ENCODE peak calls at places on chromosomes 16 and 17, in nine cellular contexts. One of them, this sample, is unnamed.

GRCh38 chr16:71762186-71762585 is 37.7 kb upstream of the PHLPP2 start:
- DNase-seq in ovary: no peak
- DNase-seq in neural crest cell: no peak
- DNase-seq in HFF-Myc: peak; percentile 9
- DNase-seq in amniotic stem cell: no peak
- DNase-seq in HT-29: no peak
- DNase-seq in caudate nucleus: no peak
- DNase-seq in NCI-H146: no peak
- DNase-seq in H9: no peak
- DNase-seq in this sample: no peak

GRCh38 chr17:80705988-80706387 is 161.3 kb downstream of the RPTOR start:
- DNase-seq in H9: no peak
- DNase-seq in HT-29: no peak
- DNase-seq in caudate nucleus: no peak
- DNase-seq in neural crest cell: no peak
- DNase-seq in amniotic stem cell: no peak
- DNase-seq in NCI-H146: no peak
- DNase-seq in ovary: no peak
- DNase-seq in HFF-Myc: no peak
- DNase-seq in this sample: no peak

GRCh38 chr16:15961060-15961511 is 11.7 kb downstream of the ABCC1 start:
- DNase-seq in ovary: no peak
- DNase-seq in NCI-H146: no peak
- DNase-seq in neural crest cell: no peak
- DNase-seq in caudate nucleus: no peak
- DNase-seq in HFF-Myc: no peak
- DNase-seq in H9: no peak
- DNase-seq in amniotic stem cell: no peak
- DNase-seq in HT-29: no peak
- DNase-seq in this sample: no peak

GRCh38 chr16:25014500-25015147 is 545 bp downstream of the ARHGAP17 start:
- DNase-seq in neural crest cell: peak; percentile 47
- DNase-seq in NCI-H146: peak; percentile 76
- DNase-seq in H9: peak; percentile 51
- DNase-seq in HFF-Myc: no peak
- DNase-seq in HT-29: peak; percentile 57
- DNase-seq in caudate nucleus: peak; percentile 51
- DNase-seq in amniotic stem cell: no peak
- DNase-seq in ovary: peak; percentile 65
- DNase-seq in this sample: peak; percentile 62

GRCh38 chr17:43952724-43953666 is 745 bp downstream of the PYY start:
- DNase-seq in HFF-Myc: no peak
- DNase-seq in amniotic stem cell: no peak
- DNase-seq in HT-29: no peak
- DNase-seq in neural crest cell: peak; percentile 30
- DNase-seq in H9: peak; percentile 98
- DNase-seq in ovary: no peak
- DNase-seq in caudate nucleus: no peak
- DNase-seq in NCI-H146: peak; percentile 35
- DNase-seq in this sample: peak; percentile 39

GRCh38 chr16:84842516-84843148 is 22.8 kb downstream of the CRISPLD2 start:
- DNase-seq in HT-29: no peak
- DNase-seq in NCI-H146: peak; percentile 47
- DNase-seq in HFF-Myc: no peak
- DNase-seq in neural crest cell: no peak
- DNase-seq in amniotic stem cell: no peak
- DNase-seq in ovary: no peak
- DNase-seq in caudate nucleus: no peak
- DNase-seq in H9: no peak
- DNase-seq in this sample: no peak

GRCh38 chr16:85996843-85997242 is 97.9 kb downstream of the IRF8 start:
- DNase-seq in H9: no peak
- DNase-seq in caudate nucleus: no peak
- DNase-seq in ovary: no peak
- DNase-seq in amniotic stem cell: no peak
- DNase-seq in HT-29: no peak
- DNase-seq in HFF-Myc: no peak
- DNase-seq in NCI-H146: no peak
- DNase-seq in neural crest cell: no peak
- DNase-seq in this sample: no peak

GRCh38 chr17:19780846-19781245 is 32.7 kb upstream of the ALDH3A1 start:
- DNase-seq in ovary: no peak
- DNase-seq in neural crest cell: no peak
- DNase-seq in amniotic stem cell: no peak
- DNase-seq in HFF-Myc: no peak
- DNase-seq in NCI-H146: no peak
- DNase-seq in caudate nucleus: no peak
- DNase-seq in H9: no peak
- DNase-seq in HT-29: no peak
- DNase-seq in this sample: no peak

GRCh38 chr16:88706288-88706964 is at the start of the genes CTU2 and RNF166:
- DNase-seq in NCI-H146: peak; percentile 75
- DNase-seq in amniotic stem cell: peak; percentile 77
- DNase-seq in HT-29: peak; percentile 87
- DNase-seq in ovary: peak; percentile 92
- DNase-seq in H9: peak; percentile 85
- DNase-seq in caudate nucleus: peak; percentile 86
- DNase-seq in neural crest cell: peak; percentile 82
- DNase-seq in HFF-Myc: peak; percentile 43
- DNase-seq in this sample: peak; percentile 96

GRCh38 chr17:3594976-3595375 is 14.2 kb downstream of the TRPV1 start:
- DNase-seq in HT-29: no peak
- DNase-seq in caudate nucleus: no peak
- DNase-seq in amniotic stem cell: no peak
- DNase-seq in ovary: no peak
- DNase-seq in H9: no peak
- DNase-seq in HFF-Myc: no peak
- DNase-seq in neural crest cell: no peak
- DNase-seq in NCI-H146: no peak
- DNase-seq in this sample: no peak

GRCh38 chr17:806346-807145 is 24.4 kb downstream of the MRM3 start:
- DNase-seq in NCI-H146: no peak
- DNase-seq in caudate nucleus: no peak
- DNase-seq in ovary: no peak
- DNase-seq in H9: no peak
- DNase-seq in HT-29: no peak
- DNase-seq in amniotic stem cell: no peak
- DNase-seq in HFF-Myc: no peak
- DNase-seq in neural crest cell: no peak
- DNase-seq in this sample: no peak

GRCh38 chr17:49061524-49061943 is 64.3 kb downstream of the IGF2BP1 start:
- DNase-seq in neural crest cell: no peak
- DNase-seq in ovary: no peak
- DNase-seq in HT-29: no peak
- DNase-seq in HFF-Myc: no peak
- DNase-seq in NCI-H146: no peak
- DNase-seq in amniotic stem cell: no peak
- DNase-seq in caudate nucleus: no peak
- DNase-seq in H9: no peak
- DNase-seq in this sample: no peak

GRCh38 chr16:61814716-61815347 is 221.4 kb downstream of the CDH8 start:
- DNase-seq in NCI-H146: no peak
- DNase-seq in neural crest cell: no peak
- DNase-seq in ovary: no peak
- DNase-seq in caudate nucleus: no peak
- DNase-seq in HT-29: no peak
- DNase-seq in amniotic stem cell: no peak
- DNase-seq in HFF-Myc: no peak
- DNase-seq in H9: no peak
- DNase-seq in this sample: no peak

GRCh38 chr16:69150146-69150865 is 17.9 kb downstream of the UTP4 start:
- DNase-seq in caudate nucleus: peak; percentile 86
- DNase-seq in amniotic stem cell: peak; percentile 39
- DNase-seq in ovary: no peak
- DNase-seq in HFF-Myc: peak; percentile 71
- DNase-seq in H9: peak; percentile 48
- DNase-seq in HT-29: peak; percentile 82
- DNase-seq in neural crest cell: peak; percentile 53
- DNase-seq in NCI-H146: peak; percentile 11
- DNase-seq in this sample: peak; percentile 42

GRCh38 chr16:13994239-13995106 is 74.5 kb downstream of the ERCC4 start:
- DNase-seq in HT-29: no peak
- DNase-seq in neural crest cell: no peak
- DNase-seq in H9: no peak
- DNase-seq in NCI-H146: peak; percentile 55
- DNase-seq in HFF-Myc: no peak
- DNase-seq in amniotic stem cell: no peak
- DNase-seq in ovary: no peak
- DNase-seq in caudate nucleus: no peak
- DNase-seq in this sample: no peak

GRCh38 chr17:28698253-28698941 is 13.3 kb downstream of the PROCA1 start:
- DNase-seq in NCI-H146: no peak
- DNase-seq in ovary: no peak
- DNase-seq in neural crest cell: no peak
- DNase-seq in caudate nucleus: no peak
- DNase-seq in amniotic stem cell: no peak
- DNase-seq in H9: no peak
- DNase-seq in HT-29: peak; percentile 95
- DNase-seq in HFF-Myc: no peak
- DNase-seq in this sample: no peak

GRCh38 chr17:19445105-19445504 is 34.1 kb downstream of the RNF112 start:
- DNase-seq in NCI-H146: no peak
- DNase-seq in ovary: no peak
- DNase-seq in caudate nucleus: no peak
- DNase-seq in HFF-Myc: no peak
- DNase-seq in amniotic stem cell: no peak
- DNase-seq in neural crest cell: no peak
- DNase-seq in H9: no peak
- DNase-seq in HT-29: no peak
- DNase-seq in this sample: no peak

GRCh38 chr17:69818467-69818866 is 256.6 kb upstream of the KCNJ16 start:
- DNase-seq in H9: no peak
- DNase-seq in caudate nucleus: no peak
- DNase-seq in HT-29: no peak
- DNase-seq in amniotic stem cell: no peak
- DNase-seq in ovary: no peak
- DNase-seq in NCI-H146: no peak
- DNase-seq in HFF-Myc: no peak
- DNase-seq in neural crest cell: no peak
- DNase-seq in this sample: no peak

GRCh38 chr17:82930043-82930923 is 90.5 kb upstream of the ZNF750 start:
- DNase-seq in amniotic stem cell: no peak
- DNase-seq in NCI-H146: no peak
- DNase-seq in neural crest cell: no peak
- DNase-seq in ovary: peak; percentile 19
- DNase-seq in HT-29: no peak
- DNase-seq in H9: no peak
- DNase-seq in caudate nucleus: no peak
- DNase-seq in HFF-Myc: no peak
- DNase-seq in this sample: peak; percentile 11

GRCh38 chr17:2399572-2400473 is 1.0 kb downstream of the MNT start:
- DNase-seq in HFF-Myc: no peak
- DNase-seq in ovary: peak; percentile 97
- DNase-seq in amniotic stem cell: peak; percentile 97
- DNase-seq in neural crest cell: peak; percentile 81
- DNase-seq in HT-29: peak; percentile 88
- DNase-seq in H9: peak; percentile 99
- DNase-seq in caudate nucleus: peak; percentile 94
- DNase-seq in NCI-H146: peak; percentile 96
- DNase-seq in this sample: peak; percentile 95

GRCh38 chr16:75097941-75098897 is 18.4 kb downstream of the LDHD start:
- DNase-seq in HFF-Myc: no peak
- DNase-seq in HT-29: no peak
- DNase-seq in caudate nucleus: no peak
- DNase-seq in neural crest cell: no peak
- DNase-seq in amniotic stem cell: no peak
- DNase-seq in NCI-H146: no peak
- DNase-seq in H9: no peak
- DNase-seq in ovary: no peak
- DNase-seq in this sample: no peak

GRCh38 chr16:79754081-79754872 is 153.7 kb upstream of the MAF start:
- DNase-seq in amniotic stem cell: no peak
- DNase-seq in NCI-H146: no peak
- DNase-seq in ovary: no peak
- DNase-seq in neural crest cell: no peak
- DNase-seq in HFF-Myc: no peak
- DNase-seq in HT-29: no peak
- DNase-seq in H9: no peak
- DNase-seq in caudate nucleus: no peak
- DNase-seq in this sample: no peak

GRCh38 chr16:75105306-75106061 is 11.1 kb downstream of the LDHD start:
- DNase-seq in H9: peak; percentile 24
- DNase-seq in HFF-Myc: no peak
- DNase-seq in ovary: no peak
- DNase-seq in HT-29: no peak
- DNase-seq in amniotic stem cell: no peak
- DNase-seq in neural crest cell: no peak
- DNase-seq in NCI-H146: peak; percentile 11
- DNase-seq in caudate nucleus: peak; percentile 62
- DNase-seq in this sample: no peak

GRCh38 chr16:62985727-62986126 is 949.5 kb upstream of the CDH8 start:
- DNase-seq in ovary: no peak
- DNase-seq in NCI-H146: no peak
- DNase-seq in amniotic stem cell: no peak
- DNase-seq in neural crest cell: no peak
- DNase-seq in caudate nucleus: no peak
- DNase-seq in H9: no peak
- DNase-seq in HT-29: no peak
- DNase-seq in HFF-Myc: no peak
- DNase-seq in this sample: no peak

GRCh38 chr17:62704381-62704971 is 77.0 kb downstream of the MRC2 start:
- DNase-seq in neural crest cell: peak; percentile 44
- DNase-seq in ovary: peak; percentile 62
- DNase-seq in HT-29: no peak
- DNase-seq in NCI-H146: peak; percentile 35
- DNase-seq in caudate nucleus: peak; percentile 64
- DNase-seq in HFF-Myc: no peak
- DNase-seq in H9: peak; percentile 79
- DNase-seq in amniotic stem cell: no peak
- DNase-seq in this sample: no peak

GRCh38 chr16:58198022-58198683 is at the start of gene CSNK2A2:
- DNase-seq in H9: peak; percentile 54
- DNase-seq in ovary: peak; percentile 71
- DNase-seq in HT-29: peak; percentile 70
- DNase-seq in amniotic stem cell: peak; percentile 9
- DNase-seq in neural crest cell: peak; percentile 54
- DNase-seq in caudate nucleus: peak; percentile 40
- DNase-seq in NCI-H146: peak; percentile 63
- DNase-seq in HFF-Myc: peak; percentile 6
- DNase-seq in this sample: peak; percentile 76

GRCh38 chr16:86576591-86577313 is 1.6 kb upstream of the FOXL1 start:
- DNase-seq in NCI-H146: no peak
- DNase-seq in HFF-Myc: no peak
- DNase-seq in H9: no peak
- DNase-seq in caudate nucleus: no peak
- DNase-seq in amniotic stem cell: no peak
- DNase-seq in HT-29: peak; percentile 3
- DNase-seq in ovary: no peak
- DNase-seq in neural crest cell: no peak
- DNase-seq in this sample: no peak

GRCh38 chr17:47956818-47957590 is 679 bp downstream of the PRR15L start:
- DNase-seq in NCI-H146: peak; percentile 87
- DNase-seq in ovary: no peak
- DNase-seq in amniotic stem cell: no peak
- DNase-seq in caudate nucleus: no peak
- DNase-seq in HT-29: no peak
- DNase-seq in HFF-Myc: no peak
- DNase-seq in H9: no peak
- DNase-seq in neural crest cell: no peak
- DNase-seq in this sample: no peak

GRCh38 chr17:67441052-67441738 is 64.1 kb downstream of the PITPNC1 start:
- DNase-seq in neural crest cell: no peak
- DNase-seq in NCI-H146: no peak
- DNase-seq in H9: no peak
- DNase-seq in HT-29: peak; percentile 77
- DNase-seq in ovary: no peak
- DNase-seq in caudate nucleus: no peak
- DNase-seq in HFF-Myc: peak; percentile 37
- DNase-seq in amniotic stem cell: no peak
- DNase-seq in this sample: no peak

GRCh38 chr16:12059216-12059769 is 82.8 kb downstream of the SNX29 start:
- DNase-seq in NCI-H146: no peak
- DNase-seq in ovary: no peak
- DNase-seq in caudate nucleus: peak; percentile 39
- DNase-seq in HFF-Myc: no peak
- DNase-seq in neural crest cell: no peak
- DNase-seq in amniotic stem cell: no peak
- DNase-seq in H9: no peak
- DNase-seq in HT-29: no peak
- DNase-seq in this sample: no peak

GRCh38 chr16:83574388-83574787 is 233.4 kb upstream of the HSBP1 start:
- DNase-seq in neural crest cell: no peak
- DNase-seq in NCI-H146: no peak
- DNase-seq in HT-29: no peak
- DNase-seq in amniotic stem cell: peak; percentile 67
- DNase-seq in ovary: no peak
- DNase-seq in H9: peak; percentile 79
- DNase-seq in HFF-Myc: no peak
- DNase-seq in caudate nucleus: no peak
- DNase-seq in this sample: no peak

This sample was measured in glutamatergic neuron.